ENCODE peak calls at places on chromosomes 11 and 22, in seven cellular contexts. One of them, this sample, is unnamed.

GRCh38 chr11:100674212-100674611 is 12.9 kb upstream of the ARHGAP42 start:
- DNase-seq in colonic mucosa: no peak
- DNase-seq in mesothelial cell of epicardium: no peak
- DNase-seq in left ventricle myocardium superior: no peak
- DNase-seq in ureter: no peak
- DNase-seq in T-helper 2 cell: no peak
- DNase-seq in ovary: no peak
- DNase-seq in this sample: no peak

GRCh38 chr11:3103076-3103475 is 45.9 kb upstream of the CARS1 start:
- DNase-seq in ureter: no peak
- DNase-seq in mesothelial cell of epicardium: no peak
- DNase-seq in colonic mucosa: no peak
- DNase-seq in left ventricle myocardium superior: no peak
- DNase-seq in T-helper 2 cell: no peak
- DNase-seq in ovary: peak
- DNase-seq in this sample: no peak

GRCh38 chr22:48627203-48627602 is 1200.5 kb downstream of the BRD1 start:
- DNase-seq in colonic mucosa: no peak
- DNase-seq in T-helper 2 cell: no peak
- DNase-seq in ovary: peak
- DNase-seq in ureter: no peak
- DNase-seq in left ventricle myocardium superior: no peak
- DNase-seq in mesothelial cell of epicardium: no peak
- DNase-seq in this sample: no peak

GRCh38 chr11:78961938-78962701 is 387.5 kb upstream of the NARS2 start:
- DNase-seq in T-helper 2 cell: no peak
- DNase-seq in mesothelial cell of epicardium: peak
- DNase-seq in ovary: no peak
- DNase-seq in colonic mucosa: no peak
- DNase-seq in ureter: no peak
- DNase-seq in left ventricle myocardium superior: no peak
- DNase-seq in this sample: peak

GRCh38 chr11:65119670-65119995 is 2.1 kb upstream of the ZNHIT2 start:
- DNase-seq in mesothelial cell of epicardium: no peak
- DNase-seq in ureter: no peak
- DNase-seq in colonic mucosa: no peak
- DNase-seq in left ventricle myocardium superior: no peak
- DNase-seq in ovary: no peak
- DNase-seq in T-helper 2 cell: no peak
- DNase-seq in this sample: no peak

GRCh38 chr22:24525416-24526037 is 29.4 kb downstream of the GUCD1 start:
- DNase-seq in ureter: peak
- DNase-seq in ovary: peak
- DNase-seq in T-helper 2 cell: peak
- DNase-seq in mesothelial cell of epicardium: no peak
- DNase-seq in colonic mucosa: peak
- DNase-seq in left ventricle myocardium superior: peak
- DNase-seq in this sample: peak

GRCh38 chr11:83480251-83480650 is 194.1 kb upstream of the CCDC90B start:
- DNase-seq in T-helper 2 cell: no peak
- DNase-seq in ovary: no peak
- DNase-seq in left ventricle myocardium superior: no peak
- DNase-seq in mesothelial cell of epicardium: no peak
- DNase-seq in colonic mucosa: no peak
- DNase-seq in ureter: no peak
- DNase-seq in this sample: no peak

GRCh38 chr11:33861911-33862310 is 30.0 kb downstream of the LMO2 start:
- DNase-seq in left ventricle myocardium superior: no peak
- DNase-seq in T-helper 2 cell: no peak
- DNase-seq in ureter: no peak
- DNase-seq in mesothelial cell of epicardium: no peak
- DNase-seq in ovary: no peak
- DNase-seq in colonic mucosa: no peak
- DNase-seq in this sample: no peak

GRCh38 chr11:64619811-64620285 is 28.8 kb downstream of the SLC22A12 start:
- DNase-seq in colonic mucosa: peak
- DNase-seq in left ventricle myocardium superior: peak
- DNase-seq in ureter: peak
- DNase-seq in mesothelial cell of epicardium: no peak
- DNase-seq in T-helper 2 cell: no peak
- DNase-seq in ovary: peak
- DNase-seq in this sample: peak

GRCh38 chr11:64691543-64691942 is 31.5 kb downstream of the NRXN2 start:
- DNase-seq in ovary: no peak
- DNase-seq in colonic mucosa: no peak
- DNase-seq in left ventricle myocardium superior: no peak
- DNase-seq in ureter: no peak
- DNase-seq in T-helper 2 cell: no peak
- DNase-seq in mesothelial cell of epicardium: no peak
- DNase-seq in this sample: no peak

GRCh38 chr11:28223994-28224393 is 115.8 kb downstream of the METTL15 start:
- DNase-seq in mesothelial cell of epicardium: no peak
- DNase-seq in T-helper 2 cell: no peak
- DNase-seq in ovary: no peak
- DNase-seq in ureter: no peak
- DNase-seq in colonic mucosa: no peak
- DNase-seq in left ventricle myocardium superior: no peak
- DNase-seq in this sample: no peak

GRCh38 chr11:67584205-67584880 is 731 bp downstream of the GSTP1 start:
- DNase-seq in ureter: peak
- DNase-seq in mesothelial cell of epicardium: no peak
- DNase-seq in T-helper 2 cell: no peak
- DNase-seq in ovary: peak
- DNase-seq in colonic mucosa: peak
- DNase-seq in left ventricle myocardium superior: peak
- DNase-seq in this sample: peak

GRCh38 chr11:726278-726915 is 20.4 kb downstream of the EPS8L2 start:
- DNase-seq in colonic mucosa: peak
- DNase-seq in ovary: peak
- DNase-seq in T-helper 2 cell: no peak
- DNase-seq in ureter: peak
- DNase-seq in mesothelial cell of epicardium: no peak
- DNase-seq in left ventricle myocardium superior: peak
- DNase-seq in this sample: peak

GRCh38 chr22:27090595-27090994 is 433.2 kb downstream of the MIAT start:
- DNase-seq in ovary: no peak
- DNase-seq in ureter: no peak
- DNase-seq in T-helper 2 cell: no peak
- DNase-seq in mesothelial cell of epicardium: no peak
- DNase-seq in colonic mucosa: no peak
- DNase-seq in left ventricle myocardium superior: no peak
- DNase-seq in this sample: no peak

GRCh38 chr11:77400306-77400705 is 73.6 kb downstream of the PAK1 start:
- DNase-seq in colonic mucosa: no peak
- DNase-seq in ureter: no peak
- DNase-seq in left ventricle myocardium superior: no peak
- DNase-seq in mesothelial cell of epicardium: no peak
- DNase-seq in ovary: no peak
- DNase-seq in T-helper 2 cell: no peak
- DNase-seq in this sample: no peak

GRCh38 chr22:30208631-30209603 is 37.6 kb downstream of the LIF start:
- DNase-seq in mesothelial cell of epicardium: no peak
- DNase-seq in ovary: peak
- DNase-seq in ureter: peak
- DNase-seq in left ventricle myocardium superior: peak
- DNase-seq in colonic mucosa: peak
- DNase-seq in T-helper 2 cell: no peak
- DNase-seq in this sample: peak

GRCh38 chr22:20607157-20607907 is 99.9 kb downstream of the MED15 start:
- DNase-seq in ovary: no peak
- DNase-seq in colonic mucosa: no peak
- DNase-seq in T-helper 2 cell: no peak
- DNase-seq in left ventricle myocardium superior: no peak
- DNase-seq in mesothelial cell of epicardium: no peak
- DNase-seq in ureter: no peak
- DNase-seq in this sample: no peak

GRCh38 chr11:67400251-67400941 is 1.3 kb downstream of the PPP1CA start:
- DNase-seq in ovary: no peak
- DNase-seq in ureter: no peak
- DNase-seq in colonic mucosa: peak
- DNase-seq in T-helper 2 cell: no peak
- DNase-seq in mesothelial cell of epicardium: no peak
- DNase-seq in left ventricle myocardium superior: no peak
- DNase-seq in this sample: peak

GRCh38 chr11:59191899-59192298 is 20.0 kb downstream of the DTX4 start:
- DNase-seq in ureter: no peak
- DNase-seq in T-helper 2 cell: no peak
- DNase-seq in mesothelial cell of epicardium: no peak
- DNase-seq in ovary: no peak
- DNase-seq in left ventricle myocardium superior: no peak
- DNase-seq in colonic mucosa: no peak
- DNase-seq in this sample: no peak

GRCh38 chr11:33266418-33267215 is 9.4 kb downstream of the HIPK3 start:
- DNase-seq in colonic mucosa: no peak
- DNase-seq in T-helper 2 cell: no peak
- DNase-seq in left ventricle myocardium superior: peak
- DNase-seq in ureter: no peak
- DNase-seq in mesothelial cell of epicardium: no peak
- DNase-seq in ovary: peak
- DNase-seq in this sample: peak

GRCh38 chr11:94948070-94948617 is 25.2 kb downstream of the CWC15 start:
- DNase-seq in left ventricle myocardium superior: no peak
- DNase-seq in colonic mucosa: no peak
- DNase-seq in ovary: no peak
- DNase-seq in T-helper 2 cell: no peak
- DNase-seq in ureter: no peak
- DNase-seq in mesothelial cell of epicardium: no peak
- DNase-seq in this sample: no peak

GRCh38 chr11:101955278-101955677 is 39.0 kb upstream of the ANGPTL5 start:
- DNase-seq in ovary: no peak
- DNase-seq in colonic mucosa: no peak
- DNase-seq in T-helper 2 cell: no peak
- DNase-seq in mesothelial cell of epicardium: no peak
- DNase-seq in ureter: no peak
- DNase-seq in left ventricle myocardium superior: no peak
- DNase-seq in this sample: no peak

GRCh38 chr22:39204216-39204615 is 40.6 kb downstream of the PDGFB start:
- DNase-seq in mesothelial cell of epicardium: no peak
- DNase-seq in colonic mucosa: no peak
- DNase-seq in ureter: no peak
- DNase-seq in T-helper 2 cell: no peak
- DNase-seq in ovary: no peak
- DNase-seq in left ventricle myocardium superior: no peak
- DNase-seq in this sample: no peak

GRCh38 chr11:122038543-122038942 is 77.5 kb downstream of the BLID start:
- DNase-seq in ureter: no peak
- DNase-seq in left ventricle myocardium superior: no peak
- DNase-seq in colonic mucosa: no peak
- DNase-seq in mesothelial cell of epicardium: no peak
- DNase-seq in T-helper 2 cell: no peak
- DNase-seq in ovary: no peak
- DNase-seq in this sample: no peak

GRCh38 chr11:85718126-85718943 is 32.3 kb upstream of the CCDC89 start:
- DNase-seq in ureter: no peak
- DNase-seq in T-helper 2 cell: no peak
- DNase-seq in mesothelial cell of epicardium: no peak
- DNase-seq in ovary: no peak
- DNase-seq in left ventricle myocardium superior: no peak
- DNase-seq in colonic mucosa: no peak
- DNase-seq in this sample: no peak

GRCh38 chr11:67464411-67465189 is 4.5 kb downstream of the TMEM134 start:
- DNase-seq in ovary: peak
- DNase-seq in T-helper 2 cell: peak
- DNase-seq in left ventricle myocardium superior: peak
- DNase-seq in colonic mucosa: peak
- DNase-seq in mesothelial cell of epicardium: peak
- DNase-seq in ureter: peak
- DNase-seq in this sample: peak

GRCh38 chr22:45565171-45565570 is 62.5 kb downstream of the FBLN1 start:
- DNase-seq in left ventricle myocardium superior: no peak
- DNase-seq in colonic mucosa: no peak
- DNase-seq in ureter: no peak
- DNase-seq in T-helper 2 cell: no peak
- DNase-seq in mesothelial cell of epicardium: no peak
- DNase-seq in ovary: no peak
- DNase-seq in this sample: no peak